ENCODE peak calls at places on chromosomes 1 and 21, in seven cellular contexts. Q is omental fat pad, X is brain microvascular endothelial cell, N is posterior vena cava, Z is epithelial cell of esophagus, S is LoVo, M is fibroblast of villous mesenchyme. D is an unnamed sample.

GRCh38 chr1:179105393-179105792 is 23.5 kb downstream of the TOR3A start:
- DNase-seq in Q (no peak), X (no peak), N (no peak), Z (peak), S (no peak), M (no peak), D (no peak)

GRCh38 chr1:54408701-54409066 is 2.5 kb upstream of the SSBP3 start:
- DNase-seq in Q (no peak), X (no peak), N (peak), Z (no peak), S (no peak), M (no peak), D (no peak)

GRCh38 chr1:106063510-106063909 is 993.0 kb upstream of the PRMT6 start:
- DNase-seq in Q (no peak), X (no peak), N (no peak), Z (no peak), S (no peak), M (no peak), D (no peak)

GRCh38 chr1:2148691-2149090 is 45.9 kb downstream of the FAAP20 start:
- DNase-seq in Q (no peak), X (no peak), N (no peak), Z (no peak), S (no peak), M (no peak), D (no peak)

GRCh38 chr1:53343831-53344668 is 16.2 kb upstream of the LRP8 start:
- DNase-seq in Q (no peak), X (no peak), N (peak), Z (no peak), S (no peak), M (no peak), D (no peak)

GRCh38 chr1:158506369-158506987 is 34.5 kb downstream of the OR10R2 start:
- DNase-seq in Q (peak), X (peak), N (no peak), Z (peak), S (no peak), M (peak), D (no peak)

GRCh38 chr1:228074954-228075730 is 7.4 kb upstream of the ARF1 start:
- DNase-seq in Q (no peak), X (no peak), N (peak), Z (no peak), S (no peak), M (no peak), D (no peak)

GRCh38 chr1:65114312-65114711 is 33.7 kb upstream of the AK4 start:
- DNase-seq in Q (no peak), X (no peak), N (no peak), Z (no peak), S (no peak), M (no peak), D (no peak)

GRCh38 chr1:160935527-160936258 is 18.9 kb downstream of the ITLN2 start:
- DNase-seq in Q (no peak), X (no peak), N (no peak), Z (no peak), S (no peak), M (no peak), D (no peak)

GRCh38 chr1:21775985-21776562 is 6.9 kb downstream of the USP48 start:
- DNase-seq in Q (no peak), X (no peak), N (no peak), Z (no peak), S (no peak), M (peak), D (peak)

GRCh38 chr1:56586502-56586901 is 7.1 kb upstream of the PLPP3 start:
- DNase-seq in Q (no peak), X (no peak), N (no peak), Z (no peak), S (no peak), M (no peak), D (no peak)

GRCh38 chr1:19395678-19396192 is 83.6 kb downstream of the SLC66A1 start:
- DNase-seq in Q (no peak), X (no peak), N (no peak), Z (peak), S (no peak), M (no peak), D (peak)

GRCh38 chr1:9101510-9102146 is 27.3 kb downstream of the GPR157 start:
- DNase-seq in Q (no peak), X (peak), N (no peak), Z (peak), S (no peak), M (peak), D (peak)

GRCh38 chr1:198068280-198068679 is 88.5 kb upstream of the NEK7 start:
- DNase-seq in Q (no peak), X (no peak), N (no peak), Z (no peak), S (no peak), M (no peak), D (no peak)

GRCh38 chr1:207836616-207837352 is 74.1 kb downstream of the CD34 start:
- DNase-seq in Q (no peak), X (no peak), N (no peak), Z (no peak), S (no peak), M (no peak), D (no peak)

GRCh38 chr1:53074313-53075154 is 12.5 kb downstream of the PODN start:
- DNase-seq in Q (peak), X (no peak), N (peak), Z (no peak), S (no peak), M (no peak), D (no peak)

GRCh38 chr1:64487061-64487460 is 17.1 kb downstream of the CACHD1 start:
- DNase-seq in Q (no peak), X (no peak), N (no peak), Z (peak), S (no peak), M (no peak), D (no peak)

GRCh38 chr1:220013497-220013896 is 32.8 kb downstream of the EPRS1 start:
- DNase-seq in Q (no peak), X (no peak), N (no peak), Z (peak), S (no peak), M (peak), D (peak)

GRCh38 chr1:209389258-209389657 is 194.3 kb upstream of the CAMK1G start:
- DNase-seq in Q (no peak), X (peak), N (no peak), Z (peak), S (peak), M (peak), D (peak)

GRCh38 chr1:148383966-148384365 is 99.1 kb downstream of the PPIAL4G start:
- DNase-seq in Q (no peak), X (no peak), N (no peak), Z (peak), S (no peak), M (no peak), D (no peak)

GRCh38 chr21:46205766-46206162 is 21.5 kb upstream of the SPATC1L start:
- DNase-seq in Q (no peak), X (no peak), N (peak), Z (no peak), S (no peak), M (no peak), D (no peak)

GRCh38 chr1:65378547-65378946 is 41.9 kb upstream of the LEPR start:
- DNase-seq in Q (no peak), X (no peak), N (no peak), Z (no peak), S (no peak), M (no peak), D (no peak)

GRCh38 chr1:93681095-93681548 is 515 bp downstream of the BCAR3 start:
- DNase-seq in Q (no peak), X (no peak), N (no peak), Z (peak), S (no peak), M (peak), D (no peak)

GRCh38 chr1:15179485-15179883 is 25.9 kb downstream of the TMEM51 start:
- DNase-seq in Q (no peak), X (no peak), N (no peak), Z (no peak), S (no peak), M (no peak), D (no peak)

GRCh38 chr21:32316363-32317215 is 17.9 kb downstream of the MRAP start:
- DNase-seq in Q (no peak), X (no peak), N (peak), Z (no peak), S (no peak), M (no peak), D (no peak)

GRCh38 chr1:167630568-167631385 is 745 bp downstream of the RCSD1 start:
- DNase-seq in Q (no peak), X (no peak), N (no peak), Z (no peak), S (no peak), M (no peak), D (no peak)

GRCh38 chr1:186828612-186829542 is at the start of gene PLA2G4A:
- DNase-seq in Q (no peak), X (peak), N (peak), Z (peak), S (peak), M (peak), D (peak)

GRCh38 chr21:14523234-14523633 is 22.9 kb downstream of the SAMSN1 start:
- DNase-seq in Q (no peak), X (no peak), N (no peak), Z (peak), S (no peak), M (no peak), D (no peak)

D was measured in astrocyte.